ENCODE peak calls at places on chromosomes 5 and 9, in seven cellular contexts. One of them, this sample, is unnamed.

GRCh38 chr5:138725153-138725884 is 27.9 kb upstream of the CTNNA1 start:
- DNase-seq in retinal pigment epithelial cell: no peak
- DNase-seq in endothelial cell: peak
- DNase-seq in fibroblast of the aortic adventitia: peak
- DNase-seq in fibroblast of pulmonary artery: peak
- DNase-seq in neural progenitor cell: peak
- DNase-seq in AG04450: peak
- DNase-seq in this sample: peak

GRCh38 chr5:90434116-90434714 is 24.7 kb upstream of the CETN3 start:
- DNase-seq in retinal pigment epithelial cell: no peak
- DNase-seq in endothelial cell: peak
- DNase-seq in fibroblast of the aortic adventitia: peak
- DNase-seq in fibroblast of pulmonary artery: peak
- DNase-seq in neural progenitor cell: peak
- DNase-seq in AG04450: no peak
- DNase-seq in this sample: peak

GRCh38 chr9:132350861-132351315 is 3.9 kb downstream of the SETX start:
- DNase-seq in retinal pigment epithelial cell: no peak
- DNase-seq in endothelial cell: no peak
- DNase-seq in fibroblast of the aortic adventitia: peak
- DNase-seq in fibroblast of pulmonary artery: no peak
- DNase-seq in neural progenitor cell: no peak
- DNase-seq in AG04450: no peak
- DNase-seq in this sample: no peak

GRCh38 chr9:99118782-99119466 is 14.0 kb downstream of the TGFBR1 start:
- DNase-seq in retinal pigment epithelial cell: no peak
- DNase-seq in endothelial cell: no peak
- DNase-seq in fibroblast of the aortic adventitia: no peak
- DNase-seq in fibroblast of pulmonary artery: no peak
- DNase-seq in neural progenitor cell: no peak
- DNase-seq in AG04450: no peak
- DNase-seq in this sample: no peak

GRCh38 chr9:70488098-70488792 is 73.8 kb upstream of the KLF9 start:
- DNase-seq in retinal pigment epithelial cell: no peak
- DNase-seq in endothelial cell: no peak
- DNase-seq in fibroblast of the aortic adventitia: no peak
- DNase-seq in fibroblast of pulmonary artery: no peak
- DNase-seq in neural progenitor cell: no peak
- DNase-seq in AG04450: no peak
- DNase-seq in this sample: no peak

GRCh38 chr5:52725781-52726180 is 61.9 kb upstream of the ITGA1 start:
- DNase-seq in retinal pigment epithelial cell: no peak
- DNase-seq in endothelial cell: no peak
- DNase-seq in fibroblast of the aortic adventitia: no peak
- DNase-seq in fibroblast of pulmonary artery: peak
- DNase-seq in neural progenitor cell: no peak
- DNase-seq in AG04450: no peak
- DNase-seq in this sample: no peak

GRCh38 chr5:149224282-149224681 is 47.4 kb upstream of the AFAP1L1 start:
- DNase-seq in retinal pigment epithelial cell: no peak
- DNase-seq in endothelial cell: no peak
- DNase-seq in fibroblast of the aortic adventitia: no peak
- DNase-seq in fibroblast of pulmonary artery: no peak
- DNase-seq in neural progenitor cell: no peak
- DNase-seq in AG04450: no peak
- DNase-seq in this sample: no peak

GRCh38 chr9:83474631-83475030 is 63.6 kb downstream of the FRMD3 start:
- DNase-seq in retinal pigment epithelial cell: no peak
- DNase-seq in endothelial cell: no peak
- DNase-seq in fibroblast of the aortic adventitia: no peak
- DNase-seq in fibroblast of pulmonary artery: no peak
- DNase-seq in neural progenitor cell: no peak
- DNase-seq in AG04450: no peak
- DNase-seq in this sample: no peak

GRCh38 chr9:138077898-138078540 is 200.4 kb downstream of the CACNA1B start:
- DNase-seq in retinal pigment epithelial cell: no peak
- DNase-seq in endothelial cell: no peak
- DNase-seq in fibroblast of the aortic adventitia: no peak
- DNase-seq in fibroblast of pulmonary artery: no peak
- DNase-seq in neural progenitor cell: no peak
- DNase-seq in AG04450: no peak
- DNase-seq in this sample: no peak

GRCh38 chr9:71741841-71742648 is 26.3 kb downstream of the CEMIP2 start:
- DNase-seq in retinal pigment epithelial cell: no peak
- DNase-seq in endothelial cell: no peak
- DNase-seq in fibroblast of the aortic adventitia: peak
- DNase-seq in fibroblast of pulmonary artery: peak
- DNase-seq in neural progenitor cell: no peak
- DNase-seq in AG04450: peak
- DNase-seq in this sample: no peak

GRCh38 chr5:139453683-139454567 is 8.6 kb downstream of the ECSCR start:
- DNase-seq in retinal pigment epithelial cell: no peak
- DNase-seq in endothelial cell: no peak
- DNase-seq in fibroblast of the aortic adventitia: no peak
- DNase-seq in fibroblast of pulmonary artery: no peak
- DNase-seq in neural progenitor cell: no peak
- DNase-seq in AG04450: no peak
- DNase-seq in this sample: no peak

GRCh38 chr9:97840521-97840920 is 12.5 kb upstream of the FOXE1 start:
- DNase-seq in retinal pigment epithelial cell: no peak
- DNase-seq in endothelial cell: no peak
- DNase-seq in fibroblast of the aortic adventitia: peak
- DNase-seq in fibroblast of pulmonary artery: peak
- DNase-seq in neural progenitor cell: no peak
- DNase-seq in AG04450: no peak
- DNase-seq in this sample: no peak

GRCh38 chr5:32405502-32405901 is 39.0 kb downstream of the ZFR start:
- DNase-seq in retinal pigment epithelial cell: no peak
- DNase-seq in endothelial cell: no peak
- DNase-seq in fibroblast of the aortic adventitia: no peak
- DNase-seq in fibroblast of pulmonary artery: no peak
- DNase-seq in neural progenitor cell: no peak
- DNase-seq in AG04450: no peak
- DNase-seq in this sample: no peak

GRCh38 chr5:60584304-60584703 is 115.7 kb downstream of the DEPDC1B start:
- DNase-seq in retinal pigment epithelial cell: no peak
- DNase-seq in endothelial cell: no peak
- DNase-seq in fibroblast of the aortic adventitia: no peak
- DNase-seq in fibroblast of pulmonary artery: no peak
- DNase-seq in neural progenitor cell: no peak
- DNase-seq in AG04450: no peak
- DNase-seq in this sample: no peak

GRCh38 chr5:11247224-11247623 is 486.2 kb upstream of the DAP start:
- DNase-seq in retinal pigment epithelial cell: no peak
- DNase-seq in endothelial cell: no peak
- DNase-seq in fibroblast of the aortic adventitia: no peak
- DNase-seq in fibroblast of pulmonary artery: no peak
- DNase-seq in neural progenitor cell: peak
- DNase-seq in AG04450: no peak
- DNase-seq in this sample: no peak

GRCh38 chr5:90898330-90899013 is 339.9 kb downstream of the ADGRV1 start:
- DNase-seq in retinal pigment epithelial cell: peak
- DNase-seq in endothelial cell: no peak
- DNase-seq in fibroblast of the aortic adventitia: peak
- DNase-seq in fibroblast of pulmonary artery: peak
- DNase-seq in neural progenitor cell: no peak
- DNase-seq in AG04450: no peak
- DNase-seq in this sample: no peak

GRCh38 chr9:31119882-31120481 is 1264.5 kb upstream of the ACO1 start:
- DNase-seq in retinal pigment epithelial cell: no peak
- DNase-seq in endothelial cell: peak
- DNase-seq in fibroblast of the aortic adventitia: peak
- DNase-seq in fibroblast of pulmonary artery: peak
- DNase-seq in neural progenitor cell: peak
- DNase-seq in AG04450: no peak
- DNase-seq in this sample: no peak
- TF ChIP-seq CTCF in retinal pigment epithelial cell: peak
- TF ChIP-seq CTCF in endothelial cell: no peak
- TF ChIP-seq CTCF in fibroblast of the aortic adventitia: peak
- TF ChIP-seq CTCF in fibroblast of pulmonary artery: peak
- TF ChIP-seq CTCF in neural progenitor cell: peak
- TF ChIP-seq CTCF in AG04450: peak
- TF ChIP-seq CTCF in this sample: peak

DNA sequence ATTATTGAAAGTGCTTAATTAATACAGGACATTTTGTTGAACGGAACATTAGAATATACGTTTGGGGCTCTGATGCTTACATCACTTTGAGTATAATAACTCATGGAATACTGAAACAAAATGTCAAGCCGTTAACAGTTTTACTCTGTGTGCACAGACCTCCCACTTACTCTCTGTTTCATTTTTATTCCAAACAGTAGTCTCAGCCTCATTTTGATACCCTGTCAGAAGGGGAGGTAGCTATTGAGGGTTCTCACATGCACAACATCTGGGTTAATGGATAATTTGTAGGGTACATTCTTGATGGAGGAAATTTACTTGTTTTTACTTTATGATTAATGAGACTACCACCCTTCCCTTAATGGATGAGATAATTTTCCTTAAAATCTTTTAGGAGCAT is 59.0 kb downstream of the SCAMP1 start:
- DNase-seq in retinal pigment epithelial cell: no peak
- DNase-seq in endothelial cell: no peak
- DNase-seq in fibroblast of the aortic adventitia: no peak
- DNase-seq in fibroblast of pulmonary artery: no peak
- DNase-seq in neural progenitor cell: no peak
- DNase-seq in AG04450: no peak
- DNase-seq in this sample: no peak
- TF ChIP-seq CTCF in retinal pigment epithelial cell: no peak
- TF ChIP-seq CTCF in endothelial cell: no peak
- TF ChIP-seq CTCF in fibroblast of the aortic adventitia: no peak
- TF ChIP-seq CTCF in fibroblast of pulmonary artery: no peak
- TF ChIP-seq CTCF in neural progenitor cell: no peak
- TF ChIP-seq CTCF in AG04450: no peak
- TF ChIP-seq CTCF in this sample: no peak

GRCh38 chr5:144332265-144332664 is 161.6 kb downstream of the KCTD16 start:
- DNase-seq in retinal pigment epithelial cell: no peak
- DNase-seq in endothelial cell: peak
- DNase-seq in fibroblast of the aortic adventitia: no peak
- DNase-seq in fibroblast of pulmonary artery: no peak
- DNase-seq in neural progenitor cell: peak
- DNase-seq in AG04450: no peak
- DNase-seq in this sample: no peak
- TF ChIP-seq CTCF in retinal pigment epithelial cell: peak
- TF ChIP-seq CTCF in endothelial cell: peak
- TF ChIP-seq CTCF in fibroblast of the aortic adventitia: peak
- TF ChIP-seq CTCF in fibroblast of pulmonary artery: peak
- TF ChIP-seq CTCF in neural progenitor cell: peak
- TF ChIP-seq CTCF in AG04450: peak
- TF ChIP-seq CTCF in this sample: peak

GRCh38 chr5:98424681-98425454 is 348.6 kb upstream of the RGMB start:
- DNase-seq in retinal pigment epithelial cell: no peak
- DNase-seq in endothelial cell: no peak
- DNase-seq in fibroblast of the aortic adventitia: peak
- DNase-seq in fibroblast of pulmonary artery: no peak
- DNase-seq in neural progenitor cell: no peak
- DNase-seq in AG04450: peak
- DNase-seq in this sample: peak
- TF ChIP-seq CTCF in retinal pigment epithelial cell: no peak
- TF ChIP-seq CTCF in endothelial cell: no peak
- TF ChIP-seq CTCF in fibroblast of the aortic adventitia: no peak
- TF ChIP-seq CTCF in fibroblast of pulmonary artery: no peak
- TF ChIP-seq CTCF in neural progenitor cell: no peak
- TF ChIP-seq CTCF in AG04450: no peak
- TF ChIP-seq CTCF in this sample: no peak

DNA sequence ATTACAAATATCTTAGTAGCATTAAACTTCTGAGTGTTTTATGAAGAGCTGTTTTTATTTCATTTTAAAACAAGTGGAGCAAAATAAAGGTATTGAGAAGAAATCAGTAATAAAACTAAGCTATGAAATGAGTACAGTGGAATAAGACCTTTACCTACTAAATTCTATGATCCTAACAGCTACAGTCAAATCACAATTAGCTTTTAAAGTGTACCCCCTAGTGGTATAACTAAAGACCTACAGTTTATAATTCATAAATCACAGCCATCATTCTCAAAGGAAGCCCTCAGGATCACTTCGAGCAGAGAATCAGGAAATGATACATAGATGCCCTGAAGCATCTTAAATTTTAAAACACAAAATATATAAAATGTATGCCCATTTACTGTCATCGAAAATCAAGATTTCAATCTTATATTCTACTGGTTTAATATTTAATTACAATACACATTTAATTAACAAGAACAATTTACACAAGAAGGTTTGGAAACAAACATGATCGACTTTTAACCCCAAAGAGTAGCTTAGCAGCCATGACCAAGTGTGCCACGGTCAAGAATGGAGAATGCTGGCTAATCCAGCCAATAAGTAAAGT is 12.3 kb downstream of the CCNH start:
- DNase-seq in retinal pigment epithelial cell: no peak
- DNase-seq in endothelial cell: no peak
- DNase-seq in fibroblast of the aortic adventitia: peak
- DNase-seq in fibroblast of pulmonary artery: peak
- DNase-seq in neural progenitor cell: peak
- DNase-seq in AG04450: no peak
- DNase-seq in this sample: no peak
- TF ChIP-seq CTCF in retinal pigment epithelial cell: peak
- TF ChIP-seq CTCF in endothelial cell: peak
- TF ChIP-seq CTCF in fibroblast of the aortic adventitia: peak
- TF ChIP-seq CTCF in fibroblast of pulmonary artery: peak
- TF ChIP-seq CTCF in neural progenitor cell: peak
- TF ChIP-seq CTCF in AG04450: peak
- TF ChIP-seq CTCF in this sample: peak

DNA sequence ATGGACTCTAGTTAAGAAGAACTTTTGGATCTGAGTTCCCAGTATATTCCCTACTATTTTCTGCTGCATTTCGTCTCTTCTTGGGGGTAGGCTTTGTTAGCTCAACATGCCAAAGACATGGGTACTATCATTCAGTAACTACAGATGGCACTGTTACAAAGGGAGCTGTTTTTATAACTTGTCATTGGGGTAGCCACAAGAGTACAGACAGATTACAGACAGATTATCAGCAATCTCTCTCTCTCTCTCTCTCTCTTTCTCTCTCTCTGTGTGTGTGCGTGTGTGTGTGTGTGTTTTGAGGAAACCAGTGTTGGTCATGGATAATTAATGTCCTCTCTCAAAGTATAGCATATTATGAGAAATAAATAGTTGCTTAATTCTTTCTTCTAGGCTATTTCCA is 116.1 kb downstream of the WDR70 start:
- DNase-seq in retinal pigment epithelial cell: no peak
- DNase-seq in endothelial cell: no peak
- DNase-seq in fibroblast of the aortic adventitia: peak
- DNase-seq in fibroblast of pulmonary artery: peak
- DNase-seq in neural progenitor cell: no peak
- DNase-seq in AG04450: no peak
- DNase-seq in this sample: no peak
- TF ChIP-seq CTCF in retinal pigment epithelial cell: peak
- TF ChIP-seq CTCF in endothelial cell: no peak
- TF ChIP-seq CTCF in fibroblast of the aortic adventitia: peak
- TF ChIP-seq CTCF in fibroblast of pulmonary artery: peak
- TF ChIP-seq CTCF in neural progenitor cell: no peak
- TF ChIP-seq CTCF in AG04450: peak
- TF ChIP-seq CTCF in this sample: no peak

DNA sequence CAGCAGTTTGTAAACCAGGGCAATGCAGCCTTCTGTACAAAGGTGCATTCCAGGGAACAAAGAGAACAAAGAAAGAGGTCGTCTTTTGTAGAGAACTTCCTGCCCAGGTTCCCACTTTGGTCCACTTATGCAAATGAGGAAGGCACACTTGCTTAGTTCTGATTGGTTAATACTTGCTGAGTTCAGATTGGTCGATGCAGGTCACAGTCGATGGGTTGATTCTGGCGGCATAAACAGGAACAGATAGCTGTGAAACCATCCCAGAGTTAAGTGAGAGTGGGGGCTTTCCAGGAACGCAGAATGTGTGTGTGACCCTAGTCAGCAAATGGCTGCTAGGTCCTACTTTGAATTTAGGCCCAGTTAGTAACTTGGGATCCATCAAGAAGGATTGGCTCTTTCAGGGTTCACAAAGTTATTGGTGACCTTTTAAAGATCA is 1.8 kb upstream of the ADAMTS13 start:
- DNase-seq in retinal pigment epithelial cell: no peak
- DNase-seq in endothelial cell: no peak
- DNase-seq in fibroblast of the aortic adventitia: no peak
- DNase-seq in fibroblast of pulmonary artery: no peak
- DNase-seq in neural progenitor cell: peak
- DNase-seq in AG04450: no peak
- DNase-seq in this sample: no peak
- TF ChIP-seq CTCF in retinal pigment epithelial cell: no peak
- TF ChIP-seq CTCF in endothelial cell: no peak
- TF ChIP-seq CTCF in fibroblast of the aortic adventitia: no peak
- TF ChIP-seq CTCF in fibroblast of pulmonary artery: no peak
- TF ChIP-seq CTCF in neural progenitor cell: no peak
- TF ChIP-seq CTCF in AG04450: no peak
- TF ChIP-seq CTCF in this sample: no peak

This sample was measured in nephron progenitor cell.